ENCODE peak calls at places on chromosome 6, in six cellular contexts. Y is suprapubic skin, J is right cardiac atrium, U is body of pancreas, S is lung, I is dorsolateral prefrontal cortex. C is an unnamed sample. For H3K27me3, the result is how much of the 10 kb centered on the place peaks cover.

GRCh38 chr6:27605401-27606342 is 132.8 kb upstream of the ZNF184 start:
- DNase-seq in I (no peak), U (no peak), S (no peak), Y (no peak), J (no peak), C (no peak)

GRCh38 chr6:27770724-27771123 is 141.5 kb downstream of the OR2B2 start:
- DNase-seq in U (no peak), Y (no peak), S (no peak), I (no peak), J (no peak), C (no peak)

GRCh38 chr6:100366419-100366818 is 98.3 kb downstream of the SIM1 start:
- DNase-seq in S (no peak), I (no peak), J (no peak), U (no peak), Y (no peak), C (no peak)

GRCh38 chr6:2875840-2876207 is 27.3 kb downstream of the SERPINB9 start:
- DNase-seq in S (peak), J (peak), I (no peak), U (peak), Y (no peak), C (peak)

GRCh38 chr6:82589509-82590206 is 226.0 kb downstream of the TPBG start:
- DNase-seq in J (no peak), U (no peak), Y (no peak), S (no peak), I (no peak), C (no peak)

GRCh38 chr6:434051-434705 is 42.6 kb downstream of the IRF4 start:
- DNase-seq in S (no peak), Y (no peak), J (no peak), I (no peak), U (no peak), C (no peak)

GRCh38 chr6:157235600-157236039 is 87.7 kb downstream of the TMEM242 start:
- DNase-seq in Y (no peak), U (peak), S (no peak), I (peak), J (peak), C (peak)

GRCh38 chr6:163369122-163369521 is 45.4 kb upstream of the QKI start:
- DNase-seq in S (no peak), I (no peak), Y (no peak), U (no peak), J (no peak), C (no peak)

GRCh38 chr6:31946370-31946885 is 533 bp downstream of the CFB start:
- DNase-seq in Y (no peak), U (no peak), I (no peak), S (no peak), J (no peak), C (peak)

GRCh38 chr6:137494281-137494966 is at the start of gene OLIG3:
- DNase-seq in J (no peak), I (no peak), Y (no peak), U (no peak), S (no peak), C (no peak)

GRCh38 chr6:127462391-127462790 is 3.2 kb upstream of the KIAA0408 start:
- DNase-seq in I (no peak), U (no peak), S (no peak), Y (no peak), J (no peak), C (no peak)

GRCh38 chr6:1542764-1543163 is 67.0 kb upstream of the FOXC1 start:
- DNase-seq in Y (no peak), U (no peak), S (no peak), J (no peak), I (no peak), C (no peak)

GRCh38 chr6:142893088-142893487 is 51.9 kb downstream of the HIVEP2 start:
- DNase-seq in I (no peak), U (no peak), J (no peak), S (no peak), Y (no peak), C (no peak)

GRCh38 chr6:142888461-142888860 is 56.5 kb downstream of the HIVEP2 start:
- DNase-seq in Y (no peak), I (no peak), J (no peak), S (no peak), U (no peak), C (no peak)

GRCh38 chr6:142892254-142893021 is 52.5 kb downstream of the HIVEP2 start:
- DNase-seq in J (no peak), S (no peak), Y (no peak), I (no peak), U (no peak), C (no peak)

GRCh38 chr6:142887534-142887933 is 57.4 kb downstream of the HIVEP2 start:
- DNase-seq in I (no peak), Y (no peak), S (no peak), J (no peak), U (no peak), C (no peak)

DNA sequence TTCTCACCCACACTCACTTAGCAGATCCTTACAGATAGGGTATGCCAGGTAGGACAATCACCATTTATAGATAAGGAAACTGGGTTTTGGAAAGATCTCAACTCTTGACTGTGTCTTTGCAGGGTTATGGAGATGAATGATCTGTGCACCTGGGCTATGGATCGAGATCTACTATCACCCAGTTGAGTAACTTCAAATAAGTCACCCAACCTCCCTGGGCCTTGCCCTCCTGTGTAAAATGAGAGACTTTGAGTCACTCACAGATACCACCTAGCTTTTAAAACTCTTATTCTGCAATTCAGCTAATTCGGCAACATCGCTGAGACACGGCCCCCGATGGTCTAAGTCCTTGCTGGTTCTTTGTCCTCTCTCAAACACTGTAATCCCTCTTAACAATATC is 53.5 kb downstream of the HIVEP2 start:
- DNase-seq in Y (no peak), I (no peak), U (no peak), S (no peak), J (no peak), C (no peak)
- H3K27ac ChIP-seq in Y (no peak), I (no peak), U (no peak), S (no peak), J (no peak), C (no peak)

DNA sequence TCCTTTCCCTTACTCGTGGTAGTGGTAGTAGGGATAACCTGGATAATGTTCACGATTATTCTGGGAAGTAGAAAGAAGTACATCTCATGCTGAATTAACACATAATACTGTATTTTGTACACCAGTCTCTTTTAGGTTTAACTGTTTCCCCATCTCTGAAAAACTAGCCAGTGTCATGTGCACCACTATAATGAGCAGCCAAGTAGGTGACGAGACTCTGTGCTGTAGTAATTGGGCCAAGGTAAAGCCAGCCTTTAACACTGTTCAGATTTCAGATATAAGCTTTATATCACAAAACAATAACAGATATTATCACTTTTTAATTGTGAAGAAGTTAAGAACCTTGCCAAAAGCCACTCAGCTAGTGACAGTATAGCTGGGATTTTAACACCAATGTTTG is 100.9 kb upstream of the ENPP5 start:
- DNase-seq in I (no peak), J (no peak), S (no peak), U (no peak), Y (no peak), C (no peak)
- H3K27me3 ChIP-seq in I (under half), J (under half), S (under half), U (under half), Y (under half), C (under half)

GRCh38 chr6:9155836-9156235 is 720.5 kb upstream of the SLC35B3 start:
- DNase-seq in Y (no peak), J (no peak), I (no peak), U (no peak), S (no peak), C (no peak)

GRCh38 chr6:9159051-9159450 is 723.7 kb upstream of the SLC35B3 start:
- DNase-seq in J (no peak), I (no peak), Y (no peak), U (no peak), S (no peak), C (no peak)

GRCh38 chr6:9161731-9162130 is 726.4 kb upstream of the SLC35B3 start:
- DNase-seq in I (no peak), U (no peak), Y (no peak), J (no peak), S (no peak), C (no peak)
- H3K27ac ChIP-seq in I (no peak), U (no peak), Y (no peak), J (no peak), S (no peak), C (no peak)

GRCh38 chr6:42260972-42261371 is 43.3 kb upstream of the MRPS10 start:
- DNase-seq in I (no peak), J (peak), U (no peak), Y (no peak), S (no peak), C (peak)

GRCh38 chr6:42259286-42259685 is 41.6 kb upstream of the MRPS10 start:
- DNase-seq in S (no peak), Y (no peak), I (no peak), U (no peak), J (no peak), C (no peak)

GRCh38 chr6:42259841-42260395 is 42.3 kb upstream of the MRPS10 start:
- DNase-seq in U (no peak), S (no peak), I (no peak), J (no peak), Y (no peak), C (no peak)

GRCh38 chr6:42257614-42258013 is 40.0 kb upstream of the MRPS10 start:
- DNase-seq in Y (no peak), S (no peak), U (no peak), I (no peak), J (no peak), C (no peak)

GRCh38 chr6:42260424-42260888 is 42.8 kb upstream of the MRPS10 start:
- DNase-seq in Y (no peak), J (peak), U (no peak), S (no peak), I (no peak), C (no peak)
- H3K27me3 ChIP-seq in Y (under half), J (under half), U (under half), S (under half), I (under half), C (under half)

GRCh38 chr6:22447191-22447590 is 122.2 kb upstream of the HDGFL1 start:
- DNase-seq in I (no peak), U (no peak), S (no peak), Y (no peak), J (peak), C (no peak)
- H3K27ac ChIP-seq in I (no peak), U (no peak), S (peak), Y (no peak), J (no peak), C (peak)

DNA sequence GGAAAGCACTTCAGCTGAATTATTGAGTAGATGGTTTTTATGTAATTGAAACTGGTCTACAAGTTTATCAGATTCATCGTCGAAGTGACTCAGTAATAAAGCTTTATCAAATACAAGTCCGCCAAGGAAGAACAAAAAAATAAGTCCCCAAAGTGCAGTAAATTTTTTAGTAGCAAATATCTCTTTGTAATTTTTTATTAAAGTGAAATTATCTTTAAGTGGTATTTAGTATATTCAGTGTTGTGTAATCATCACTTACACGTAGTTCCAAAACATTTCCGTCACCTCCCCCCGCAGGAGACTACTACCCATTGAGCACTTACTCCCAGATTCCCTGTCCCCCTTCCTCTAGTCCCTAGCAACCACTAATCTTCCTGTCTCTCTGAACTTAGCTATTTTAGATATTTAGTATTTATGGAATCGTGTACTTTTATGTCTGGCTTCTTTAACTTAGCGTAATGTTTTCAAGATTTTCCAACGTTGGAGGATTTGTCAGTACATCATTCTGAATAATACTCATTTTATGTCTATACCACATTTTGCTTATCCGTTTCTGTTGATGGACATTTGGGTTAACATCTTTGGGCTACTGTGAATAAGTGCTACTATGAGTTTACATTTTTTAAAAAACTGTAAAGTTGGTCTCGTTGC is 1.1 kb downstream of the SRSF3 start:
- DNase-seq in I (no peak), U (peak), Y (no peak), J (no peak), S (no peak), C (no peak)
- H3K27me3 ChIP-seq in I (under half), U (under half), Y (under half), J (under half), S (under half), C (under half)

GRCh38 chr6:76790045-76790796 is 673.1 kb downstream of the HTR1B start:
- DNase-seq in I (no peak), U (peak), J (no peak), Y (no peak), S (no peak), C (no peak)
- H3K27ac ChIP-seq in I (no peak), U (peak), J (no peak), Y (no peak), S (no peak), C (no peak)

DNA sequence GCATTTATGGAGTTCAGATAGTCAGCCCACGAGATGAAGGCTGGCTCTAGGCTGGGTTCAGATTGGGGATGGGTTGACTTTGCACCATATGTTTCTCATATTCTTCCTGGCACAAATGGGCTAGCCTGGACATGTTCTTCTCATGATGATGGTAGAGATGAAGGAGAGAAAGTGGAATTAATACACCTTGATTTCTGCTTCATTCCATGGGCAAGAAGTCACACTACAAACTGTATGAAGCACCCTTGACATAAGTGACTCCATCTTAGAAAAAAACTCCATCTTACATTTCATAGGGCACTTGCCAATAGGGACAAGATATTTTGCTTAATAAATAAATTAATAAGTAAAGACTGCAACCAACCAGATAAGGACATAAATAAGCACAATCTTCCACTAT is 12.0 kb upstream of the CD83 start:
- DNase-seq in U (no peak), Y (no peak), J (no peak), S (no peak), I (no peak), C (no peak)
- H3K27me3 ChIP-seq in U (under half), Y (under half), J (under half), S (under half), I (under half), C (under half)

GRCh38 chr6:33778475-33779121 is 10.3 kb downstream of the LEMD2 start:
- DNase-seq in Y (no peak), I (no peak), S (no peak), U (no peak), J (no peak), C (no peak)
- H3K27ac ChIP-seq in Y (no peak), I (no peak), S (no peak), U (no peak), J (no peak), C (no peak)

C was measured in aorta.